ENCODE peak calls at places on chromosomes 12 and 14, in nine cellular contexts. Y, E, C, D, M, Z, G, O and J are unnamed samples.

GRCh38 chr14:80390911-80391310 is 179.6 kb upstream of the DIO2 start:
- DNase-seq in M (peak; percentile 25), E (no peak), D (no peak), Y (no peak), O (no peak), G (no peak), Z (no peak), C (no peak), J (no peak)

GRCh38 chr12:93214523-93215289 is 163.0 kb upstream of the NUDT4 start:
- DNase-seq in C (no peak), Z (no peak), G (no peak), M (no peak), E (no peak), O (no peak), D (no peak), Y (no peak), J (no peak)

GRCh38 chr12:12837025-12837872 is 24.1 kb downstream of the DDX47 start:
- DNase-seq in D (peak; percentile 21), Z (peak; percentile 72), O (peak; percentile 82), M (peak; percentile 32), Y (peak; percentile 91), G (peak; percentile 41), C (peak; percentile 38), E (no peak), J (peak; percentile 25)

GRCh38 chr12:31117203-31118011 is 43.7 kb downstream of the DDX11 start:
- DNase-seq in G (peak; percentile 54), Z (peak; percentile 57), O (peak; percentile 76), M (no peak), E (peak; percentile 57), Y (peak; percentile 86), C (no peak), D (peak; percentile 58), J (peak; percentile 61)

GRCh38 chr12:104790296-104791125 is 167.6 kb downstream of the SLC41A2 start:
- DNase-seq in Z (peak; percentile 61), M (no peak), D (peak; percentile 2), C (peak; percentile 50), E (peak; percentile 67), Y (no peak), G (peak; percentile 10), O (peak; percentile 87), J (no peak)

GRCh38 chr12:76080729-76081415 is 3.6 kb downstream of the NAP1L1 start:
- DNase-seq in E (no peak), C (no peak), Y (no peak), D (no peak), M (no peak), Z (no peak), G (no peak), O (no peak), J (no peak)

GRCh38 chr14:92352158-92352985 is 29.4 kb downstream of the SLC24A4 start:
- DNase-seq in Z (no peak), E (peak; percentile 72), Y (no peak), G (peak; percentile 24), O (no peak), D (no peak), M (no peak), C (no peak), J (no peak)

GRCh38 chr12:2341871-2342270 is 289.1 kb downstream of the CACNA1C start:
- DNase-seq in M (no peak), E (no peak), C (no peak), O (no peak), G (no peak), Y (peak; percentile 85), D (no peak), Z (no peak), J (no peak)

GRCh38 chr12:79508622-79509021 is 182.1 kb downstream of the PAWR start:
- DNase-seq in G (no peak), Y (no peak), M (no peak), E (no peak), Z (no peak), O (no peak), D (no peak), C (no peak), J (no peak)

GRCh38 chr12:66921151-66921550 is 242.3 kb upstream of the GRIP1 start:
- DNase-seq in G (no peak), Y (no peak), D (no peak), O (no peak), Z (no peak), M (no peak), E (no peak), C (no peak), J (no peak)

GRCh38 chr12:67456281-67456918 is 187.2 kb downstream of the CAND1 start:
- DNase-seq in G (no peak), M (peak; percentile 85), D (no peak), O (no peak), E (peak; percentile 31), Y (no peak), Z (no peak), C (peak; percentile 54), J (no peak)

GRCh38 chr14:104320611-104321086 is 182.3 kb downstream of the KIF26A start:
- DNase-seq in M (no peak), D (no peak), E (no peak), G (no peak), Y (peak; percentile 32), O (no peak), Z (peak; percentile 45), C (no peak), J (no peak)

GRCh38 chr12:19867151-19867550 is 427.9 kb downstream of the AEBP2 start:
- DNase-seq in Z (no peak), G (no peak), C (no peak), Y (no peak), M (no peak), E (no peak), O (no peak), D (no peak), J (no peak)

GRCh38 chr14:52563120-52563519 is 10.5 kb downstream of the GPR137C start:
- DNase-seq in O (no peak), G (no peak), E (no peak), D (no peak), Z (no peak), Y (peak; percentile 68), M (peak; percentile 36), C (no peak), J (no peak)

GRCh38 chr14:35113308-35113950 is 8.4 kb downstream of the PPP2R3C start:
- DNase-seq in D (no peak), Z (no peak), C (no peak), O (no peak), Y (no peak), G (no peak), E (no peak), M (no peak), J (no peak)

GRCh38 chr12:122880155-122880605 is 15.7 kb downstream of the VPS37B start:
- DNase-seq in Y (peak; percentile 80), E (no peak), C (no peak), M (no peak), D (no peak), Z (no peak), O (peak; percentile 12), G (no peak), J (no peak)

GRCh38 chr12:68815928-68816800 is 8.2 kb downstream of the MDM2 start:
- DNase-seq in G (no peak), O (no peak), E (no peak), M (no peak), C (no peak), D (no peak), Z (no peak), Y (no peak), J (no peak)

GRCh38 chr12:67202344-67203012 is 66.7 kb upstream of the CAND1 start:
- DNase-seq in Z (no peak), C (no peak), D (no peak), Y (no peak), O (no peak), E (no peak), M (no peak), G (no peak), J (no peak)

GRCh38 chr14:53152909-53153701 is at the start of gene DDHD1:
- DNase-seq in D (peak; percentile 82), M (no peak), Y (peak; percentile 97), E (peak; percentile 81), Z (peak; percentile 87), G (peak; percentile 80), C (peak; percentile 75), O (peak; percentile 93), J (peak; percentile 79)

GRCh38 chr12:93851245-93851665 is 174.1 kb downstream of the CRADD start:
- DNase-seq in O (no peak), D (no peak), Y (no peak), G (no peak), M (no peak), E (no peak), Z (no peak), C (no peak), J (no peak)

GRCh38 chr14:50095895-50096294 is 20.5 kb downstream of the VCPKMT start:
- DNase-seq in M (no peak), O (no peak), G (no peak), Y (no peak), D (no peak), C (no peak), Z (no peak), E (no peak), J (no peak)

GRCh38 chr14:37969511-37969979 is 238.2 kb upstream of the SSTR1 start:
- DNase-seq in E (no peak), G (no peak), Z (no peak), C (no peak), O (no peak), D (no peak), Y (no peak), M (no peak), J (no peak)

GRCh38 chr14:90397401-90398314 is 829 bp downstream of the CALM1 start:
- DNase-seq in Z (peak; percentile 82), Y (peak; percentile 91), O (peak; percentile 92), C (peak; percentile 86), M (no peak), G (peak; percentile 32), E (peak; percentile 42), D (peak; percentile 68), J (peak; percentile 30)

GRCh38 chr14:66036598-66036997 is 449.6 kb upstream of the CCDC196 start:
- DNase-seq in E (no peak), M (no peak), D (no peak), C (no peak), Y (no peak), Z (no peak), G (no peak), O (no peak), J (no peak)

GRCh38 chr12:3131129-3131528 is 54.0 kb downstream of the TSPAN9 start:
- DNase-seq in M (no peak), O (no peak), D (no peak), Z (no peak), C (peak; percentile 24), E (no peak), Y (no peak), G (no peak), J (no peak)

GRCh38 chr14:99387880-99388279 is 92.8 kb downstream of the SETD3 start:
- DNase-seq in D (no peak), O (no peak), Z (no peak), M (no peak), C (no peak), Y (peak; percentile 80), G (no peak), E (no peak), J (no peak)

GRCh38 chr12:51371295-51371953 is 19.8 kb downstream of the GALNT6 start:
- DNase-seq in O (no peak), C (peak; percentile 58), D (no peak), Z (peak; percentile 90), M (peak; percentile 92), E (peak; percentile 59), Y (peak; percentile 98), G (no peak), J (no peak)

GRCh38 chr12:131229426-131230339 is 276.0 kb downstream of the ADGRD1 start:
- DNase-seq in Z (no peak), D (no peak), G (no peak), Y (no peak), M (no peak), O (no peak), E (no peak), C (peak; percentile 53), J (no peak)

GRCh38 chr14:68896132-68896531 is 83.0 kb downstream of the ACTN1 start:
- DNase-seq in O (no peak), Z (no peak), G (no peak), E (no peak), Y (peak; percentile 68), C (no peak), D (no peak), M (no peak), J (no peak)

GRCh38 chr12:54033106-54033979 is 493 bp downstream of the HOXC5 start:
- DNase-seq in M (no peak), O (no peak), C (no peak), Z (peak; percentile 72), D (no peak), G (no peak), E (peak; percentile 42), Y (peak; percentile 95), J (no peak)

GRCh38 chr14:50620341-50620740 is 47.8 kb downstream of the SAV1 start:
- DNase-seq in Y (peak; percentile 60), C (no peak), Z (no peak), D (no peak), M (no peak), E (no peak), G (no peak), O (no peak), J (no peak)